ENCODE peak calls at places on chromosomes 11 and 22, in nine cellular contexts. K is NCI-H748 treated with DMSO at 0.1 percent for 48 hours; C is uterus; I is Caki2; Z is stimulated activated CD4-positive, alpha-beta T cell treated with anti-CD3 and anti-CD28 coated beads, Interleukin-12 subunit alpha, Interleukin-12 subunit beta, amount 100 ng/mL, for 4 hours; G is CD4-positive, alpha-beta T cell; T is activated naive CD4-positive, alpha-beta T cell treated with Interleukin-2 at 50 U/mL for 16 hours; D is lower leg skin; E is hepatic stellate cell. X is an unnamed sample.

GRCh38 chr11:36278531-36279245 is 10.5 kb downstream of the COMMD9 start:
- DNase-seq in Z (no peak), I (no peak), K (no peak), C (no peak), T (no peak), G (no peak), D (peak; percentile 48), E (no peak), X (no peak)

GRCh38 chr11:8059030-8059429 is 22.0 kb upstream of the TUB start:
- DNase-seq in I (no peak), E (no peak), Z (no peak), T (no peak), C (peak; percentile 16), G (no peak), K (no peak), D (peak; percentile 71), X (no peak)

GRCh38 chr11:7642747-7643146 is 30.6 kb downstream of the CYB5R2 start:
- DNase-seq in Z (no peak), T (no peak), C (no peak), D (peak; percentile 17), I (no peak), E (no peak), K (no peak), G (no peak), X (no peak)

GRCh38 chr11:76738618-76739220 is 44.4 kb upstream of the TSKU start:
- DNase-seq in I (no peak), C (no peak), D (no peak), T (no peak), Z (no peak), K (no peak), G (no peak), E (no peak), X (no peak)

GRCh38 chr11:66868726-66869291 is 11.9 kb downstream of the LRFN4 start:
- DNase-seq in E (no peak), D (no peak), C (no peak), T (peak; percentile 85), K (peak; percentile 18), Z (peak; percentile 74), I (no peak), G (peak; percentile 73), X (no peak)

GRCh38 chr22:25193548-25193947 is 6.1 kb upstream of the CRYBB3 start:
- DNase-seq in K (no peak), C (no peak), E (no peak), G (no peak), Z (no peak), T (no peak), I (peak; percentile 22), D (no peak), X (no peak)

GRCh38 chr11:45736424-45736823 is 68.5 kb upstream of the SLC35C1 start:
- DNase-seq in Z (no peak), K (no peak), D (no peak), T (no peak), G (no peak), I (no peak), C (no peak), E (no peak), X (no peak)

GRCh38 chr11:121881806-121882205 is 234.2 kb downstream of the BLID start:
- DNase-seq in T (no peak), G (no peak), D (no peak), K (no peak), C (no peak), Z (no peak), I (no peak), E (peak; percentile 32), X (no peak)

GRCh38 chr11:118230088-118230487 is 5.3 kb upstream of the JAML start:
- DNase-seq in G (peak; percentile 44), E (no peak), I (no peak), T (peak; percentile 44), C (no peak), K (no peak), Z (no peak), D (no peak), X (no peak)

GRCh38 chr11:103338621-103339484 is 229.6 kb downstream of the DYNC2H1 start:
- DNase-seq in C (no peak), Z (no peak), D (no peak), K (no peak), E (no peak), T (no peak), I (peak; percentile 6), G (no peak), X (peak; percentile 2)

X was measured in kidney glomerular epithelial cell.